ENCODE peak calls at places on chromosomes 2 and 18, in six cellular contexts. A is Peyer's patch, W is transverse colon, P is PC-9, C is breast epithelium, I is astrocyte. Z is an unnamed sample.

GRCh38 chr2:127324635-127325034 is 30.7 kb upstream of the ERCC3 start:
- DNase-seq in A (no peak), W (no peak), P (peak; percentile 62), C (no peak), I (peak; percentile 25), Z (no peak)

GRCh38 chr2:194004590-194005206 is 1652.3 kb upstream of the SLC39A10 start:
- DNase-seq in A (no peak), W (no peak), P (no peak), C (no peak), I (peak; percentile 15), Z (no peak)

GRCh38 chr2:31822587-31822986 is 188.2 kb downstream of the MEMO1 start:
- DNase-seq in A (no peak), W (no peak), P (no peak), C (no peak), I (no peak), Z (no peak)

GRCh38 chr18:11494093-11494492 is 115.3 kb upstream of the SLC35G4 start:
- DNase-seq in A (no peak), W (no peak), P (no peak), C (no peak), I (peak; percentile 61), Z (no peak)

GRCh38 chr18:3350566-3351527 is 88.9 kb downstream of the MYL12B start:
- DNase-seq in A (no peak), W (no peak), P (peak; percentile 89), C (no peak), I (peak; percentile 62), Z (no peak)

GRCh38 chr2:192467953-192468660 is 273.4 kb upstream of the TMEFF2 start:
- DNase-seq in A (no peak), W (no peak), P (no peak), C (no peak), I (no peak), Z (no peak)

GRCh38 chr2:123500988-123501387 is 524.1 kb upstream of the CNTNAP5 start:
- DNase-seq in A (no peak), W (no peak), P (no peak), C (no peak), I (no peak), Z (no peak)

GRCh38 chr2:861655-862355 is 88.8 kb upstream of the SNTG2 start:
- DNase-seq in A (no peak), W (no peak), P (no peak), C (peak; percentile 20), I (no peak), Z (no peak)

GRCh38 chr2:218002103-218002502 is 692 bp downstream of the TNS1 start:
- DNase-seq in A (no peak), W (no peak), P (no peak), C (no peak), I (no peak), Z (no peak)

GRCh38 chr2:224927671-224928173 is 114.5 kb downstream of the DOCK10 start:
- DNase-seq in A (no peak), W (peak; percentile 49), P (no peak), C (no peak), I (peak; percentile 80), Z (no peak)

GRCh38 chr18:76420888-76421287 is 74.2 kb downstream of the ZNF516 start:
- DNase-seq in A (no peak), W (no peak), P (no peak), C (no peak), I (no peak), Z (no peak)

GRCh38 chr2:39593439-39594393 is 72.0 kb upstream of the TMEM178A start:
- DNase-seq in A (no peak), W (no peak), P (no peak), C (no peak), I (peak; percentile 80), Z (peak; percentile 61)

GRCh38 chr18:24989760-24990547 is 362.0 kb downstream of the ZNF521 start:
- DNase-seq in A (no peak), W (no peak), P (no peak), C (no peak), I (no peak), Z (no peak)

GRCh38 chr2:168246483-168247340 is 683 bp downstream of the STK39 start:
- DNase-seq in A (peak; percentile 88), W (peak; percentile 82), P (peak; percentile 37), C (peak; percentile 72), I (peak; percentile 55), Z (peak; percentile 69)

GRCh38 chr2:238027591-238028415 is 33.0 kb upstream of the SCLY start:
- DNase-seq in A (no peak), W (no peak), P (no peak), C (no peak), I (no peak), Z (no peak)

GRCh38 chr2:17813015-17813741 is 3.1 kb upstream of the MSGN1 start:
- DNase-seq in A (no peak), W (no peak), P (no peak), C (no peak), I (peak; percentile 26), Z (no peak)

GRCh38 chr2:74188018-74188601 is 9.4 kb upstream of the MOB1A start:
- DNase-seq in A (no peak), W (no peak), P (peak; percentile 45), C (no peak), I (peak; percentile 70), Z (no peak)

GRCh38 chr2:44746367-44746766 is 195.1 kb upstream of the SIX3 start:
- DNase-seq in A (no peak), W (no peak), P (peak; percentile 81), C (no peak), I (no peak), Z (no peak)

GRCh38 chr18:42925036-42925435 is 190.4 kb downstream of the RIT2 start:
- DNase-seq in A (no peak), W (no peak), P (no peak), C (no peak), I (no peak), Z (no peak)

GRCh38 chr2:98804736-98805135 is 73.8 kb upstream of the MGAT4A start:
- DNase-seq in A (no peak), W (no peak), P (no peak), C (no peak), I (no peak), Z (no peak)

GRCh38 chr18:31399336-31400032 is 22.9 kb downstream of the DSG4 start:
- DNase-seq in A (no peak), W (peak; percentile 30), P (peak; percentile 50), C (no peak), I (peak; percentile 77), Z (no peak)

GRCh38 chr2:9286553-9287399 is 80.2 kb downstream of the ASAP2 start:
- DNase-seq in A (no peak), W (no peak), P (peak; percentile 90), C (no peak), I (no peak), Z (no peak)

GRCh38 chr2:9291331-9291730 is 84.7 kb downstream of the ASAP2 start:
- DNase-seq in A (no peak), W (no peak), P (no peak), C (no peak), I (no peak), Z (no peak)

GRCh38 chr2:9287400-9288059 is 80.9 kb downstream of the ASAP2 start:
- DNase-seq in A (no peak), W (no peak), P (peak; percentile 100), C (no peak), I (peak; percentile 100), Z (no peak)

GRCh38 chr2:9288233-9288632 is 81.6 kb downstream of the ASAP2 start:
- DNase-seq in A (no peak), W (no peak), P (peak; percentile 71), C (no peak), I (peak; percentile 90), Z (no peak)

GRCh38 chr2:9288681-9289338 is 82.2 kb downstream of the ASAP2 start:
- DNase-seq in A (no peak), W (no peak), P (no peak), C (no peak), I (peak; percentile 64), Z (no peak)
- H3K27ac ChIP-seq in A (no peak overlapping the region), W (no peak overlapping the region), P (peak overlapping the region; percentile 96), C (no peak overlapping the region), I (peak overlapping the region; percentile 93), Z (no peak overlapping the region)

GRCh38 chr2:101410716-101411115 is 23.4 kb upstream of the CREG2 start:
- DNase-seq in A (no peak), W (no peak), P (peak; percentile 99), C (no peak), I (no peak), Z (no peak)

GRCh38 chr2:101410114-101410513 is 22.8 kb upstream of the CREG2 start:
- DNase-seq in A (no peak), W (no peak), P (no peak), C (no peak), I (no peak), Z (no peak)

GRCh38 chr2:101418704-101419663 is 31.7 kb upstream of the CREG2 start:
- DNase-seq in A (no peak), W (peak; percentile 44), P (peak; percentile 47), C (no peak), I (peak; percentile 33), Z (peak; percentile 86)

GRCh38 chr2:101420623-101421022 is 33.3 kb upstream of the CREG2 start:
- DNase-seq in A (no peak), W (no peak), P (no peak), C (no peak), I (no peak), Z (no peak)

GRCh38 chr2:101415220-101415619 is 27.9 kb upstream of the CREG2 start:
- DNase-seq in A (no peak), W (no peak), P (no peak), C (no peak), I (no peak), Z (no peak)
- TF ChIP-seq CTCF in A (no peak), W (no peak), P (no peak), C (no peak), I (no peak), Z (no peak)

GRCh38 chr2:196247979-196248286 is 76.6 kb upstream of the STK17B start:
- DNase-seq in A (no peak), W (no peak), P (no peak), C (no peak), I (no peak), Z (no peak)

GRCh38 chr2:196249860-196250259 is 78.5 kb upstream of the STK17B start:
- DNase-seq in A (no peak), W (peak; percentile 19), P (no peak), C (no peak), I (peak; percentile 73), Z (no peak)

GRCh38 chr2:196247114-196247978 is 76.0 kb upstream of the STK17B start:
- DNase-seq in A (no peak), W (no peak), P (no peak), C (no peak), I (no peak), Z (no peak)

GRCh38 chr2:196248467-196249104 is 77.2 kb upstream of the STK17B start:
- DNase-seq in A (no peak), W (no peak), P (no peak), C (no peak), I (no peak), Z (no peak)

DNA sequence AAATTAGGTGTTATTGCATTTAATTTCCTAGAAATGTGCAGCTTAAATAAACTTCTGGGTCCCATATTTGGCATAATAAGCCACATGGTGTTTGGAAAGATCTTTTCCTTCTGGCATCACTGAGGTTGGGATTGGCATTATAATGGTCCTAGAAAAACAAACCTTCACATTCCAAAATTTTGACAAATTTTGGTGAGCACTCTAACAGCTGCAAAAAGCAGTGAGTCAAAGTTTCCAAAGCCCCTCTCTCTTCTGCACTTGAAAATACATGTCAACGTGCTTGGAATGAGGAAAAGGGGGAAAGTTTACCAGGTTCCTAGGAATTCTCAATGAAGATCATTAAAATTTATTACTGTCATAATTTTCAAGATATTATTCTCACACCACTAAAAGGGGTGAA is 77.8 kb upstream of the STK17B start:
- DNase-seq in A (no peak), W (no peak), P (no peak), C (no peak), I (peak; percentile 80), Z (no peak)
- H3K27ac ChIP-seq in A (no peak overlapping the region), W (peak overlapping the region; percentile 59), P (no peak overlapping the region), C (no peak overlapping the region), I (peak overlapping the region; percentile 50), Z (no peak overlapping the region)

GRCh38 chr18:73458186-73458964 is 590.6 kb upstream of the NETO1 start:
- DNase-seq in A (no peak), W (no peak), P (no peak), C (no peak), I (peak; percentile 40), Z (no peak)
- TF ChIP-seq CTCF in A (no peak), W (no peak), P (no peak), C (no peak), I (no peak), Z (no peak)

Z was measured in testis.